ENCODE peak calls at places on chromosomes 7 and 10, in six cellular contexts. H is choroid plexus epithelial cell; S is SJSA1; B is amniotic stem cell; F is GM18507; U is activated CD8-positive, alpha-beta memory T cell treated with anti-CD3 and anti-CD28 coated beads for 24 hours. C is an unnamed sample.
A peak's percentile ranks its signal among the peaks of the same experiment; 100 is the strongest.

GRCh38 chr7:100483728-100484635 is at the start of gene NYAP1:
- DNase-seq in F (no peak), U (no peak), H (peak; percentile 50), S (peak; percentile 67), B (no peak), C (no peak)

GRCh38 chr7:134546903-134547737 is 1.8 kb upstream of the AKR1B15 start:
- DNase-seq in F (no peak), B (peak; percentile 51), S (peak; percentile 69), H (peak; percentile 74), U (peak; percentile 82), C (peak; percentile 80)

GRCh38 chr7:24340727-24341126 is 56.7 kb downstream of the NPY start:
- DNase-seq in U (no peak), B (no peak), F (no peak), S (no peak), H (no peak), C (no peak)

GRCh38 chr7:154879629-154880028 is 123.3 kb downstream of the PAXIP1 start:
- DNase-seq in U (no peak), H (no peak), F (no peak), S (no peak), B (no peak), C (no peak)

GRCh38 chr10:12579954-12580858 is 230.9 kb downstream of the CAMK1D start:
- DNase-seq in B (no peak), F (peak; percentile 18), U (no peak), S (no peak), H (peak; percentile 36), C (no peak)

GRCh38 chr7:140564643-140565042 is 76.0 kb downstream of the DENND2A start:
- DNase-seq in H (no peak), F (no peak), B (no peak), U (no peak), S (no peak), C (no peak)

GRCh38 chr7:55073051-55073511 is 54.3 kb downstream of the EGFR start:
- DNase-seq in H (peak; percentile 82), U (no peak), F (peak; percentile 44), S (no peak), B (no peak), C (no peak)

GRCh38 chr7:101558742-101559325 is 70.3 kb downstream of the MYL10 start:
- DNase-seq in F (no peak), S (no peak), B (no peak), H (no peak), U (no peak), C (no peak)

GRCh38 chr7:87852306-87852705 is 23.9 kb downstream of the SLC25A40 start:
- DNase-seq in S (no peak), H (no peak), F (no peak), B (no peak), U (no peak), C (no peak)

GRCh38 chr7:47228386-47229014 is 353.4 kb downstream of the TNS3 start:
- DNase-seq in F (no peak), B (no peak), H (no peak), S (no peak), U (no peak), C (no peak)

GRCh38 chr7:7294914-7295313 is 112.6 kb downstream of the C1GALT1 start:
- DNase-seq in B (no peak), H (no peak), F (no peak), U (no peak), S (no peak), C (no peak)

GRCh38 chr7:55245271-55245723 is 119.8 kb upstream of the LANCL2 start:
- DNase-seq in B (peak; percentile 52), H (peak; percentile 89), S (no peak), F (no peak), U (no peak), C (no peak)

GRCh38 chr10:11685787-11686218 is 56.4 kb upstream of the ECHDC3 start:
- DNase-seq in F (peak; percentile 56), H (peak; percentile 52), U (no peak), B (no peak), S (no peak), C (peak; percentile 40)

GRCh38 chr10:121159670-121160069 is 308.5 kb downstream of the WDR11 start:
- DNase-seq in S (no peak), U (no peak), B (no peak), H (no peak), F (no peak), C (no peak)

GRCh38 chr7:6536899-6537298 is 14.4 kb downstream of the GRID2IP start:
- DNase-seq in F (no peak), B (no peak), S (no peak), U (no peak), H (peak; percentile 7), C (no peak)

GRCh38 chr10:73819025-73819424 is 7.6 kb upstream of the NDST2 start:
- DNase-seq in B (no peak), U (no peak), F (no peak), S (no peak), H (no peak), C (no peak)

GRCh38 chr7:30206466-30206865 is 71.7 kb downstream of the MTURN start:
- DNase-seq in U (no peak), F (no peak), H (peak; percentile 5), S (peak; percentile 81), B (no peak), C (no peak)

GRCh38 chr10:121518321-121518720 is 79.9 kb downstream of the FGFR2 start:
- DNase-seq in S (no peak), F (no peak), B (no peak), H (no peak), U (no peak), C (no peak)

GRCh38 chr7:125506331-125506730 is 576.7 kb upstream of the POT1 start:
- DNase-seq in F (no peak), B (no peak), U (no peak), S (no peak), H (no peak), C (no peak)

GRCh38 chr10:60937784-60938654 is 6.0 kb downstream of the RHOBTB1 start:
- DNase-seq in H (peak; percentile 72), B (no peak), S (no peak), U (no peak), F (no peak), C (no peak)

GRCh38 chr7:48132792-48133191 is 38.5 kb upstream of the ABCA13 start:
- DNase-seq in H (no peak), F (no peak), B (no peak), U (no peak), S (no peak), C (no peak)

GRCh38 chr10:101848408-101848807 is 4.8 kb upstream of the KCNIP2 start:
- DNase-seq in U (no peak), H (peak; percentile 28), B (no peak), S (no peak), F (no peak), C (no peak)

GRCh38 chr10:118800920-118801319 is 46.1 kb upstream of the CACUL1 start:
- DNase-seq in F (no peak), S (no peak), U (no peak), H (peak; percentile 20), B (no peak), C (peak; percentile 20)

GRCh38 chr10:128044186-128044585 is 82.0 kb downstream of the MKI67 start:
- DNase-seq in B (no peak), S (no peak), H (no peak), F (no peak), U (no peak), C (no peak)

GRCh38 chr10:102612964-102613275 is 31.4 kb upstream of the TRIM8 start:
- DNase-seq in F (no peak), H (no peak), S (no peak), U (no peak), B (no peak), C (no peak)

GRCh38 chr7:113710310-113711106 is 208.3 kb downstream of the PPP1R3A start:
- DNase-seq in S (peak; percentile 43), U (no peak), F (peak; percentile 25), B (peak; percentile 70), H (peak; percentile 95), C (peak; percentile 55)

GRCh38 chr10:34768261-34768971 is 46.7 kb downstream of the PARD3 start:
- DNase-seq in F (no peak), U (no peak), H (peak; percentile 53), B (no peak), S (no peak), C (no peak)

C was measured in tibial nerve.